ENCODE peak calls at places on chromosomes 6 and 20, in seven cellular contexts. W is A549; E is cardiac muscle cell; O is CD8-positive, alpha-beta T cell; A is mucosa of descending colon; Q is OCI-LY7; X is kidney epithelial cell. S is an unnamed sample.

GRCh38 chr20:58908216-58908615 is 55.7 kb downstream of the GNAS start:
- DNase-seq in W (no peak), E (no peak), O (no peak), A (no peak), Q (peak), X (no peak), S (no peak)

GRCh38 chr6:163165922-163166321 is 248.6 kb upstream of the QKI start:
- DNase-seq in W (no peak), E (no peak), O (no peak), A (no peak), Q (no peak), X (no peak), S (no peak)

GRCh38 chr20:58213112-58213511 is 15.3 kb downstream of the ANKRD60 start:
- DNase-seq in W (peak), E (no peak), O (no peak), A (no peak), Q (no peak), X (no peak), S (no peak)

GRCh38 chr6:156832166-156832743 is 55.1 kb downstream of the ARID1B start:
- DNase-seq in W (peak), E (peak), O (no peak), A (peak), Q (no peak), X (no peak), S (peak)

GRCh38 chr6:156413156-156413555 is 364.0 kb upstream of the ARID1B start:
- DNase-seq in W (no peak), E (no peak), O (no peak), A (no peak), Q (no peak), X (no peak), S (no peak)

GRCh38 chr20:25090492-25091429 is 8.8 kb upstream of the VSX1 start:
- DNase-seq in W (no peak), E (no peak), O (peak), A (peak), Q (peak), X (no peak), S (no peak)

GRCh38 chr20:63778034-63778752 is 38.6 kb downstream of the SLC2A4RG start:
- DNase-seq in W (peak), E (no peak), O (no peak), A (no peak), Q (no peak), X (no peak), S (no peak)

GRCh38 chr6:152948150-152948768 is 34.6 kb downstream of the FBXO5 start:
- DNase-seq in W (peak), E (peak), O (no peak), A (peak), Q (peak), X (no peak), S (no peak)

GRCh38 chr6:37822851-37823682 is 3.5 kb downstream of the ZFAND3 start:
- DNase-seq in W (no peak), E (peak), O (peak), A (peak), Q (no peak), X (no peak), S (no peak)

GRCh38 chr6:138521800-138522199 is 22.5 kb upstream of the NHSL1 start:
- DNase-seq in W (no peak), E (no peak), O (no peak), A (no peak), Q (no peak), X (no peak), S (no peak)

GRCh38 chr6:106546322-106547052 is 82.8 kb downstream of the RTN4IP1 start:
- DNase-seq in W (peak), E (peak), O (no peak), A (no peak), Q (no peak), X (peak), S (no peak)

DNA sequence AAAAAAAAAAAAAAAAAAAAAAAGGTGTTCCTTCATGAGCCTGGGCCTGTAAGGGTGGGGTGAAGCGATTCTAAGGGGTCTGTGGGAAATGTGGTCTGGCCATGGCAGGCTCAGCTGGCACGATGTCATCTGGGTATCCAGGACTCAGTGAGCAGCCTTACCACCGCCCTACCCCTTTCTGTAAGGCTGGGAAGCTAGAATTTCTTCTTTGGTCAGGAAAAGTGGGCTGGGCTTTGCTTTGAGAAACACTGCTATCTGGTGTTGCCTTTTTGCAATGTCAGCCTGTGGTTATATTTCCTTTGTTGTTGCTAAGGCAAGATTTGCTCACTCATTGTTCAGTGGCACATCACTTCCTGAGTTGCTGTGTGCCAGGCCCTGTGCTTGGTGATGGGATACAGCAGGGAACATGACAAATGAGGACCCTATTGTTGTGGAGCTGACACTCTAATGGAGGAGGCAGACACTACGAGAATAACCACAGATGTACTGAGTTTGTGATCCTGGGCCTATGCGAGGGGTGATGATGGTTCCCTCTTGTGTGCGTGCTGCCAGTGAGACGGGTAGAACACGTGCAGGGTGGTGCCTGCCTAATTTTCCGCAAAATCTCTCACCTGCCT is 45.9 kb upstream of the ZNFX1 start:
- DNase-seq in W (peak), E (peak), O (peak), A (peak), Q (peak), X (peak), S (no peak)
- TF ChIP-seq CTCF in W (no peak), E (peak), O (peak), A (no peak), Q (peak), X (peak), S (peak)

GRCh38 chr6:158911746-158912158 is 88.2 kb downstream of the RSPH3 start:
- DNase-seq in W (no peak), E (no peak), O (peak), A (no peak), Q (peak), X (no peak), S (no peak)

GRCh38 chr6:158910484-158911075 is 89.4 kb downstream of the RSPH3 start:
- DNase-seq in W (no peak), E (no peak), O (no peak), A (no peak), Q (peak), X (no peak), S (no peak)

GRCh38 chr6:158908596-158908995 is 89.4 kb upstream of the EZR start:
- DNase-seq in W (no peak), E (no peak), O (no peak), A (no peak), Q (no peak), X (no peak), S (no peak)

GRCh38 chr6:158907931-158908330 is 88.8 kb upstream of the EZR start:
- DNase-seq in W (no peak), E (no peak), O (no peak), A (no peak), Q (no peak), X (no peak), S (no peak)

DNA sequence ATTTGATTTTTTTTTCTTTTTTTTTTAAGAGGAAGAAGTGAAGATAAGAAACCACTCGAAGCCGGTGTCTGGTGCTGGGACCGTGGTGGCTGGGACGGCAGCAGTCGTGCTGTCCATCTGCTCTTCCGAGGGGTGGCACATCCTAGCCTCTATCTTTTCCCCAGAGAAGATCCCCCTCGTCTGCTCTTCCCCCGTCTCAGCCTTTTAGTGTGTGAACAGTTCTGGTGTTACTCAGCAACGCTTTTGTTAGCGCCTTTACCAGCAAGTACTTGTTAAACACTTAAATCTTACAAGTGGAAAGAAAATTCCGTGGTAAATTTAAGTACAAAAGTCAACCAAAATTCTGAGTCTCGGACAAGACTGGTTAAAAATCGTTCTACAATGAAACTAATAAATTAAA is 90.1 kb downstream of the RSPH3 start:
- DNase-seq in W (no peak), E (peak), O (no peak), A (no peak), Q (peak), X (no peak), S (no peak)
- H3K4me3 ChIP-seq in W (no peak), E (no peak), O (peak), A (no peak), Q (peak), X (no peak), S (no peak)

DNA sequence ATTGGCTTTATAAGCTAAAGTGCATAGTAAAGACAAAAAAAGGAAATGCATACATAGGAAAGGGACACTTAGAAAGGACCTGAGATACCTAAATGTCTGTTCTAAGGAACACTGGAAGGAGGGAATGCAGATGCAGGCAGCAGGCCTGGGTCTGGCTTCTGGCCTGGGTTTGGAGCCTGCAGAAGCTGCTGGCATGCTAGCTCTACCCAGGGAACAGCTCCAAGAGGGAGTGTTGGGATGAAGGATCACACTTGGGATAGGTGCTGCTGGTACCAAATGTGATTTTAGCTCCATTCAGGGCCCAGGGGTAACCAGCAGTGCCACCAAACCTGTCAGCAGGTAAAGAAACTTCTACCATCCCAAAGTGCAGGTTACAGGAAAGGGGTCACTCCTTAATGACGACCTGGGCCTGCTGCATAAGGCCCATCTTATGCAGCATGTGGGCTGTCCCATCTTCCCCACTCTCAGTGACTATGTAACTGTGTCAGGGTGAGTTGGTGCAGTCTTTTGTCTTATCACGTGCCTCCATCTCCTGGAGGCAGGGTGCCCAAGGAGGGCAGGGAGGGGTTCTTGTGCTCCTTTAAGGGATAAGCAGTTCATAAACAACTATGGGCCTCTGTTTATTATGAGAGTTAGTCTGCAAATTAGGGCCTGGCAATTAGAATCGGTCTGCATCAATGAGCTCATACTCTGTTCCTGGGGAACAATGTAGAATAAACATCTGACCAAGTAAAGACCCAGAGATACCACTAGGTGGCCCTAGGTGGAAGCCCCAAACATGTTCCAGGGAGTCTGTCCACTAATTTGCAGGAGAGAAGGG is 26.9 kb downstream of the DDX27 start:
- DNase-seq in W (peak), E (peak), O (peak), A (peak), Q (peak), X (peak), S (no peak)
- TF ChIP-seq CTCF in W (peak), E (peak), O (peak), A (peak), Q (peak), X (peak), S (peak)

GRCh38 chr6:41162687-41163418 is at the start of gene TREM2:
- DNase-seq in W (no peak), E (peak), O (no peak), A (no peak), Q (no peak), X (no peak), S (no peak)
- H3K4me3 ChIP-seq in W (no peak), E (no peak), O (no peak), A (no peak), Q (no peak), X (no peak), S (no peak)

DNA sequence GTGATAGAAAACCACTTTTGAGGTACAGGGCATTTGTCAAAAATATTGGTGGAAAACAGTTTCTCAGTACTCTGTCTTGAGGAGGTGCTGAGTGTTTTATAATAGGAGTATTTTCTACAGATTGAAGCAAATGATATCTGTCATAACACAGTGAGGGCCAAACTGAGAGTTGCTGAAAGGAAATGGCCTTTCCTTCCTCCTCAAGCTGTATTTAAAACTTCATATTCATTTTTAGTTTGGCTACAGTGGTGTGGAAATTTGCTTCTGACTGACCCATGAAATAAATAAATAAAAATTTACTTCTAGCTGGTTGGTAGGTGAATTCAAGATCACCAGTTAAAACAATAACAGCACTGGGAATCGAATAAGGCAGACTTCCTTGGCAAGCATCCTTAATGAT is 828.5 kb upstream of the CITED2 start:
- DNase-seq in W (no peak), E (no peak), O (no peak), A (no peak), Q (no peak), X (no peak), S (no peak)
- TF ChIP-seq CTCF in W (no peak), E (no peak), O (no peak), A (no peak), Q (no peak), X (no peak), S (no peak)

DNA sequence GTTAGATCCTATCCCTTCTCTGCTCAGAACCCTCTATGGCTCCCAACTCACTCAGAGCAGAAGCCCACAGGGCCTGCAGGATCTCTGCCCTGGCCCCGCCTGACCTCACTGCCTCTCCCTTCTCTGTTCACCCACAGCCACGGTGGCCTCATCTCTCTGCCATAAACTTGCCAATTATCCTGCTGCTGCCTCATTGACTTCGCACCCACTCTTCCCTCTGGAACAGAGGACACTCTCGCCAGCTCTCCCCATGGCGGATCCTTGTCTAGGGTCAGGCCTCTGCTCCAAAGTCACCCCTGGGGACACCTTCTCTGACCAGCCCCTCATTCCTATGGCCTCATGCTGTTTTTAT is 86.4 kb downstream of the CEBPB start:
- DNase-seq in W (no peak), E (no peak), O (no peak), A (no peak), Q (no peak), X (no peak), S (no peak)
- H3K4me3 ChIP-seq in W (no peak), E (no peak), O (no peak), A (no peak), Q (no peak), X (no peak), S (no peak)

GRCh38 chr6:130385059-130385695 is 19.4 kb downstream of the TMEM200A start:
- DNase-seq in W (no peak), E (no peak), O (no peak), A (peak), Q (no peak), X (no peak), S (no peak)

GRCh38 chr6:130382872-130383490 is 17.2 kb downstream of the TMEM200A start:
- DNase-seq in W (no peak), E (no peak), O (no peak), A (no peak), Q (no peak), X (no peak), S (no peak)

GRCh38 chr6:130381012-130381411 is 15.2 kb downstream of the TMEM200A start:
- DNase-seq in W (no peak), E (no peak), O (no peak), A (no peak), Q (no peak), X (no peak), S (no peak)

GRCh38 chr6:130377911-130378310 is 12.1 kb downstream of the TMEM200A start:
- DNase-seq in W (no peak), E (no peak), O (no peak), A (peak), Q (no peak), X (no peak), S (no peak)

DNA sequence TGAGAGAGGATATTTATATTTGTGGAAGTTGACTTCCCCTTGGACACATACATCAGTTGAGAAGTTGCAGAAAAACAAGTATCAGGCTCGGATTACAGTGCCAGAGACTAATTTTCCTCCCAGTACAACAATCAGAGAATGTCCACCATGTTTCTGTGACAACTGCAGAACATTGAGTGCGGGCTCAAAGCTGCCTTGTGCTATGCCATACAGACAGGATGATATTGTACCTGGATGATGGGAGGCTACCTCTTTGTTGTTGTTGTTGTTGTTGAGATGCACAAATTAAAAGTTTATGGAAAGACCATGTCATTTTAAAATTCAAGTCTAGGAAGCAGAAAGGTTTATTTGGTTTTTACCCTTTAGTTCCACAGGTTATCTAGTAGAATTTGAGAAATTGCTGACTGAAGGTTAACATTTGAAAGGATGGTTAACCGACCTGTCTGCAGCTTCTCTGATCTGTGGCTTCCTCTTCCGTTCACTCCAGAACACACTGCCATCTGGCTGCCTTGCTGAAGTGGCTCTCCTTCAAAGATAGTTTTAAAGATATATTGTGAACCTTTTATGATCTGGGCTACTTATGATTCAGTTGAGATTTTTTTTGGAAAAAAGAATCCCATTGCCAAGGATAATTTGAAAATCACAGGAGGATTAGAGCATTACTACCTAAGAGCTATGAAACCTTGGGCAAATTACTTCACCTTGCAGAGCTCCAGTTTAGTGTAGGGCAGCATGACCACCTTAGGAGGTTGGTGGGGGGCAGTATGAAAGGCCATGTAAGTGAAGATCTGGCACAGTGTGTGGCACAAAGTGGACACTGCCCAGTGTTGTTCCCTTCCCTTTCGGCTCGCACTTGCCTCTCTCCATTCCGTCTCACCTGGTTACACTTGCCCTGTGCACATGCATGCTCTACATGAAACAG is 15.9 kb downstream of the TMEM200A start:
- DNase-seq in W (no peak), E (no peak), O (peak), A (peak), Q (peak), X (no peak), S (no peak)
- TF ChIP-seq CTCF in W (no peak), E (no peak), O (peak), A (no peak), Q (peak), X (no peak), S (no peak)

DNA sequence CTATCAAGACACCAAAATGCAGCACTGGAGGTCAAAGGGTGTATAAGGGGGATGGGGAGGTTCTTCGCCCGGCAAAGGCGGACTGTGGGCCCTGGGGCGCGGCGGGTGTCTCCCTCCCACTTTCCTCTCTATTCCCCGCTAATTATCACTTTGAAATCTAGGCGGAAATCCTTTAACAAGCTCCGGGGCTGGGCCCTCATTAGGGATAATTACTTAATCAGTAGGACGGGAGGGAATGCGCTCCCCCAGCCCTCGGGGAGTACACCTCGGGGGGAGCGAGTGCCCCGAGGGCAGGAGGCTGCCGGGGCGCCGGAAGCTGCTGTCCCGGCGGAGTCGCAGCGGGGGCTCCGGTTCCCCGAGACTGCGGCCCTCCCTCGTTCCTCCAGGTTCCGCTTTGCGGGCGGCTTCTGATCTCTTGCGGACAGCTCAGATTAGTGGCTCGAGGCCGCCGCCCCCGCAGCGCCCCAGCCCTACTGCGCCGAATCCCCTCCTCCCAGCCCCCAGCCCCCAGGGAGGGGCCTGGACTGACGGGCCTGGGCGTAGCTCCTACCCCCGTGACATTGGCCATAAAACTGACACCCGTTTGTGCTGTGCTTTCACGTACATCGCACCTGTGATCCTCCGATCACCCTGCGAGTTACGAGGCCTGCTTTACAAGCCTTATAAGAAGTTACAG is 14.7 kb downstream of the MUCL3 start:
- DNase-seq in W (no peak), E (peak), O (peak), A (peak), Q (no peak), X (no peak), S (no peak)
- H3K4me3 ChIP-seq in W (no peak), E (peak), O (peak), A (no peak), Q (no peak), X (peak), S (peak)